ENCODE peak calls at places on chromosomes 1 and 21, in four cellular contexts. F is RWPE2, E is AG04450, J is PC-9. N is an unnamed sample.
A peak's percentile ranks its signal among the peaks of the same experiment; 100 is the strongest.

GRCh38 chr1:236799001-236799400 is 3.9 kb downstream of the MTR start:
- DNase-seq in F (no peak), E (no peak), J (no peak), N (no peak)

GRCh38 chr1:227889047-227889862 is 58.5 kb downstream of the WNT9A start:
- DNase-seq in F (peak; percentile 9), E (no peak), J (no peak), N (no peak)

GRCh38 chr21:44437696-44438431 is 17.4 kb upstream of the LRRC3 start:
- DNase-seq in F (peak; percentile 57), E (no peak), J (no peak), N (no peak)

GRCh38 chr1:39720094-39720999 is 18.3 kb upstream of the PPIE start:
- DNase-seq in F (no peak), E (peak; percentile 27), J (peak; percentile 6), N (no peak)

GRCh38 chr1:66778266-66778665 is 22.8 kb downstream of the INSL5 start:
- DNase-seq in F (no peak), E (no peak), J (no peak), N (no peak)

GRCh38 chr1:20200966-20201365 is 14.6 kb upstream of the PLA2G2C start:
- DNase-seq in F (no peak), E (no peak), J (no peak), N (no peak)

GRCh38 chr1:34984435-34985062 is 598 bp downstream of the TMEM35B start:
- DNase-seq in F (no peak), E (no peak), J (peak; percentile 16), N (no peak)

GRCh38 chr1:91650764-91651163 is 150.1 kb downstream of the CDC7 start:
- DNase-seq in F (peak; percentile 66), E (peak; percentile 97), J (no peak), N (peak; percentile 98)

GRCh38 chr1:12052008-12052573 is 11.0 kb upstream of the TNFRSF8 start:
- DNase-seq in F (no peak), E (peak; percentile 62), J (peak; percentile 61), N (peak; percentile 54)

GRCh38 chr1:80892452-80892995 is 908.2 kb upstream of the ADGRL2 start:
- DNase-seq in F (no peak), E (no peak), J (no peak), N (peak; percentile 12)

GRCh38 chr21:33078907-33079582 is 9.1 kb downstream of the OLIG1 start:
- DNase-seq in F (no peak), E (peak; percentile 13), J (peak; percentile 12), N (peak; percentile 31)

GRCh38 chr1:8169364-8170058 is 143.4 kb upstream of the ERRFI1 start:
- DNase-seq in F (no peak), E (peak; percentile 73), J (peak; percentile 25), N (peak; percentile 82)

GRCh38 chr1:33098371-33098770 is 17.4 kb downstream of the AZIN2 start:
- DNase-seq in F (no peak), E (no peak), J (no peak), N (no peak)

GRCh38 chr1:51936531-51936930 is 54.0 kb downstream of the RAB3B start:
- DNase-seq in F (no peak), E (no peak), J (peak; percentile 9), N (no peak)

GRCh38 chr1:5992814-5993552 is 758 bp upstream of the NPHP4 start:
- DNase-seq in F (peak; percentile 55), E (no peak), J (no peak), N (no peak)

GRCh38 chr1:170800243-170800642 is 135.1 kb upstream of the MROH9 start:
- DNase-seq in F (no peak), E (no peak), J (no peak), N (no peak)

GRCh38 chr1:43564617-43565348 is 34.1 kb downstream of the PTPRF start:
- DNase-seq in F (no peak), E (no peak), J (no peak), N (no peak)

GRCh38 chr1:197156692-197157091 is 10.2 kb upstream of the ASPM start:
- DNase-seq in F (no peak), E (no peak), J (no peak), N (no peak)

GRCh38 chr1:159012495-159012894 is 2.8 kb downstream of the IFI16 start:
- DNase-seq in F (no peak), E (no peak), J (no peak), N (no peak)

GRCh38 chr1:179143332-179143731 is 61.5 kb downstream of the TOR3A start:
- DNase-seq in F (no peak), E (peak; percentile 74), J (no peak), N (peak; percentile 94)

GRCh38 chr1:230713915-230714764 is at the start of gene AGT:
- DNase-seq in F (no peak), E (peak; percentile 74), J (peak; percentile 15), N (no peak)

GRCh38 chr1:8133657-8134430 is 107.7 kb upstream of the ERRFI1 start:
- DNase-seq in F (no peak), E (peak; percentile 82), J (no peak), N (peak; percentile 81)

GRCh38 chr1:89945852-89946476 is 48.9 kb upstream of the ZNF326 start:
- DNase-seq in F (no peak), E (no peak), J (no peak), N (peak; percentile 58)

GRCh38 chr1:89949991-89950624 is 44.8 kb upstream of the ZNF326 start:
- DNase-seq in F (no peak), E (no peak), J (no peak), N (no peak)

GRCh38 chr1:89946532-89946931 is 48.4 kb upstream of the ZNF326 start:
- DNase-seq in F (no peak), E (no peak), J (no peak), N (no peak)

GRCh38 chr1:89950703-89951102 is 44.2 kb upstream of the ZNF326 start:
- DNase-seq in F (no peak), E (no peak), J (no peak), N (no peak)

GRCh38 chr1:89948726-89949345 is 46.1 kb upstream of the ZNF326 start:
- DNase-seq in F (no peak), E (no peak), J (no peak), N (no peak)
- H3K27me3 ChIP-seq in F (no peaks in the 10 kb centered on the region), E (no peaks in the 10 kb centered on the region), J (no peaks in the 10 kb centered on the region), N (no peaks in the 10 kb centered on the region)

DNA sequence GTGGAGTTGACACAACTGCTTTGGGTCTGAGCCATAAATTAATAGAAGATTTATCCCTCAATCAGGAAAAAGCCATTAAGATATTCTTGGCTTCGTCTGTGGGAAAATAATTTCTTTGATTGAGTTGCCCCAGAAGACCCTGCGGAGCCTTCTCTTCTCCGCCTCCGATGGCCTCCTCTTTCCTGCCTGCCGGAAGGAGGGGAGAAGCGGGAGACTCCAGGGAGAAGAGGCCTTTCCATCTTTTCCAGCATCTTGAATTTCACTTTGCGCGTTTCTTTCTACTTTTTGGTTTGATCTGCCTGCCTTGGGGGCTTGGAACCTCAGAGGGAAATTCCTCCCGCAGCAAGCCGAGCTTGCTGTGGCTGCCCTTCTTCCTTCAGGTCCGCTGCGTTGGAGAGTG is 16.8 kb downstream of the HLX start:
- DNase-seq in F (no peak), E (no peak), J (no peak), N (no peak)
- H3K27me3 ChIP-seq in F (peaks cover 42% of the 10 kb centered on the region), E (peaks cover 3% of the 10 kb centered on the region), J (peaks cover 6% of the 10 kb centered on the region), N (peaks cover 69% of the 10 kb centered on the region)

DNA sequence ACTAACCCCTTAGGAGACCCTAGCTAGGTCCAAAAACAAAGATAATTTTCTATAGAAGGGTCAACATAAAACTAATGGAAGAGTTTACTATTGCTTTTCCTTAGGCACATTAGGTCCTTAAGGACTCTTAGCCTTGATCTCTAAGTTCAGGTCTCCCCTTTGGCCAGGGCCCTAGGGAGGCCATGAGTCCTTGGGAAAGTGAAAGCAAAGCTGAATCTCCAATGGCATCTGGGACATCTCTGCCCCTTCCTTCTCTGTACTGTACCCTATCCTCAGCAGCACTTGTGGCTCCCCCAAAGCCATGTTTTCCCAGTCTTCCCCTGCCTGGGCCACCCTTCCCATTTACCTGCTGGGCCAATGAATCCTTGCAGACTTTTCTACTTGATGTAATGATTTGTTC is 14.3 kb downstream of the IER5 start:
- DNase-seq in F (no peak), E (no peak), J (no peak), N (no peak)
- H3K27me3 ChIP-seq in F (no peaks in the 10 kb centered on the region), E (no peaks in the 10 kb centered on the region), J (no peaks in the 10 kb centered on the region), N (no peaks in the 10 kb centered on the region)

GRCh38 chr1:47495176-47495713 is 57.4 kb downstream of the FOXD2 start:
- DNase-seq in F (no peak), E (no peak), J (no peak), N (no peak)
- H3K27me3 ChIP-seq in F (no peaks in the 10 kb centered on the region), E (peaks cover 5% of the 10 kb centered on the region), J (no peaks in the 10 kb centered on the region), N (peaks cover 55% of the 10 kb centered on the region)

GRCh38 chr1:216757110-216757509 is 33.9 kb upstream of the ESRRG start:
- DNase-seq in F (no peak), E (no peak), J (no peak), N (no peak)

DNA sequence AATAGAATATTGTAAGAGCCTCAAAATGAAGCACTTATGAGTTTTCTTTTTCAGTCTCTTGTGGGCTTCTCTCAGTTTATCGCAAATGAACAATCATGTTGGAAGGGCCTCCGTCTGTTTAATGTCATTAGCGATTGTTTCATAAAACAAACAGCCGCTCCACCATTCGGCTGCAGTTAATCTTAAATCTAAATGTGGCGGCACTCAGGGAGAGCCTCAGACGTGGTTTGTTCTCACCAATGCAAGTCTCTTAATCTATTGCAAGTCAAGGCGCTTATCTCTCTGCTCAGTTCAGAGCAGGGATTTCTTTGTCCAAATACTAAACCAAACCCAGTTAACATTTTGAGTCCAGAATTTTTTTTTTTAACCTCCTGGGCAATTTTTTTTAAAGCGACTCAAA is 35.0 kb upstream of the ESRRG start:
- DNase-seq in F (no peak), E (no peak), J (no peak), N (no peak)
- H3K27me3 ChIP-seq in F (no peaks in the 10 kb centered on the region), E (no peaks in the 10 kb centered on the region), J (no peaks in the 10 kb centered on the region), N (no peaks in the 10 kb centered on the region)

DNA sequence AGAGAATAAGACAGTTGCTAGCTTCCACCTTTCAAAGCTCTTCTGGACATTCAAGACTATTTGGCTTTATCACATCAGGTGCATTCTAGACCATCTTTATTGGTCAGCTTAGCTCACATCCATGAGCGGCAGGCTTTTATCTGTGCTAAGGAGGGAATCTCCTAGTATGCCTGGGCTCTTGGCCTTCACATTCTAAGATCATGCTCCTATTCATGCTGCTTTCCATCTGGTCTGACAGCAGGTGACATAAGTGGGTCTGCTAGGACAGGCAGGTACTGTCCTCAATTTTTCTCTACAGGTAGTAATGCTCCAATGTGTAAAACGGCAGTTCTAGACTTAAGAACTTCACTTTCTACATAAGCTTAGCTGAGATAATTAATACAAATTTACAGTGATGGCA is 39.2 kb upstream of the ADAMTS1 start:
- DNase-seq in F (no peak), E (no peak), J (no peak), N (no peak)
- H3K27me3 ChIP-seq in F (no peaks in the 10 kb centered on the region), E (no peaks in the 10 kb centered on the region), J (no peaks in the 10 kb centered on the region), N (no peaks in the 10 kb centered on the region)

GRCh38 chr1:3348196-3348865 is 106.1 kb upstream of the ARHGEF16 start:
- DNase-seq in F (no peak), E (no peak), J (no peak), N (no peak)
- H3K27me3 ChIP-seq in F (peaks cover 9% of the 10 kb centered on the region), E (peaks cover 4% of the 10 kb centered on the region), J (peaks cover 98% of the 10 kb centered on the region), N (no peaks in the 10 kb centered on the region)

GRCh38 chr1:201396859-201397464 is 2.2 kb downstream of the LAD1 start:
- DNase-seq in F (peak; percentile 90), E (no peak), J (peak; percentile 83), N (peak; percentile 77)
- H3K27me3 ChIP-seq in F (no peaks in the 10 kb centered on the region), E (peaks cover 82% of the 10 kb centered on the region), J (no peaks in the 10 kb centered on the region), N (no peaks in the 10 kb centered on the region)

DNA sequence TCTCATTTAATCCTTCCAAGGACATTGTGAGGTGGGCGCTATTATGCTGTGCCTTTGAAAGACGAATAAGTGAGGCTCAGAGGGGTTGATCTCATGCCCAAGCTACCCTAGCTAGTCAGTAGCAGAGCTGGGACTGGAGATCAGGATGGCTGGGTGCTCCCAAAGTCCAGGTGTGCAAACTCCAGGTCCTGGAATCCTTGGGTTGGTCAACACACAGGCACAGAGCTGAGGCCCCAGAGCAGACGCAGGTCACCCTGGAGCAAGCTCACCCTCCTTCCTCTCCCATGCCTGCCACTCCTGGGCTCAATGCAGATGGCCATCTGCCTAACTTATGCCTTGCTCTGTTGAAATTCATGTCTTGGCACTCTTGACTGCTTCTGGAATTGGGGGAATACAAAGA is 587.2 kb downstream of the PTPRU start:
- DNase-seq in F (no peak), E (no peak), J (no peak), N (no peak)
- H3K27me3 ChIP-seq in F (peaks cover 11% of the 10 kb centered on the region), E (no peaks in the 10 kb centered on the region), J (no peaks in the 10 kb centered on the region), N (peaks cover 13% of the 10 kb centered on the region)

N was measured in foreskin keratinocyte.